ENCODE peak calls at places on chromosome 13, in five cellular contexts. M is hippocampal formation, V is HS-5, D is iris pigment epithelial cell, C is SK-MEL-5. B is an unnamed sample.

GRCh38 chr13:97975280-97975850 is 21.9 kb downstream of the IPO5 start:
- DNase-seq in M (no peak), V (no peak), D (no peak), C (peak), B (no peak)

GRCh38 chr13:40910324-40911050 is 108.6 kb downstream of the ELF1 start:
- DNase-seq in M (no peak), V (no peak), D (peak), C (peak), B (no peak)

GRCh38 chr13:23427342-23428182 is 5.9 kb downstream of the SACS start:
- DNase-seq in M (no peak), V (peak), D (peak), C (no peak), B (no peak)

GRCh38 chr13:42924290-42924803 is 67.7 kb downstream of the EPSTI1 start:
- DNase-seq in M (no peak), V (no peak), D (no peak), C (no peak), B (no peak)

GRCh38 chr13:21478881-21479808 is 20.0 kb upstream of the ZDHHC20 start:
- DNase-seq in M (peak), V (peak), D (peak), C (peak), B (peak)

GRCh38 chr13:78193853-78194252 is 275.2 kb upstream of the EDNRB start:
- DNase-seq in M (no peak), V (no peak), D (no peak), C (no peak), B (no peak)

GRCh38 chr13:50359779-50360178 is 344.5 kb downstream of the KCNRG start:
- DNase-seq in M (no peak), V (no peak), D (no peak), C (no peak), B (no peak)

GRCh38 chr13:75876371-75877050 is 240.4 kb downstream of the LMO7 start:
- DNase-seq in M (peak), V (no peak), D (peak), C (peak), B (peak)

GRCh38 chr13:113464476-113464875 is 11.2 kb upstream of the ADPRHL1 start:
- DNase-seq in M (no peak), V (no peak), D (no peak), C (no peak), B (no peak)

GRCh38 chr13:88436974-88437373 is 765.8 kb downstream of the SLITRK5 start:
- DNase-seq in M (no peak), V (no peak), D (no peak), C (no peak), B (no peak)

GRCh38 chr13:85969331-85969730 is 170.1 kb upstream of the SLITRK6 start:
- DNase-seq in M (no peak), V (no peak), D (no peak), C (no peak), B (no peak)

GRCh38 chr13:55948175-55948574 is 1192.5 kb upstream of the PRR20A start:
- DNase-seq in M (no peak), V (no peak), D (no peak), C (no peak), B (no peak)

GRCh38 chr13:99980201-99981114 is 1.1 kb upstream of the ZIC2 start:
- DNase-seq in M (peak), V (no peak), D (peak), C (peak), B (no peak)

GRCh38 chr13:90696254-90696653 is 651.2 kb upstream of the MIR17HG start:
- DNase-seq in M (no peak), V (no peak), D (peak), C (no peak), B (no peak)

GRCh38 chr13:25406377-25406776 is 34.6 kb downstream of the ATP8A2 start:
- DNase-seq in M (no peak), V (no peak), D (no peak), C (peak), B (no peak)

GRCh38 chr13:102487330-102487729 is 85.5 kb upstream of the FGF14 start:
- DNase-seq in M (no peak), V (no peak), D (no peak), C (no peak), B (no peak)

GRCh38 chr13:110989331-110989730 is 74.5 kb upstream of the ANKRD10 start:
- DNase-seq in M (no peak), V (no peak), D (peak), C (no peak), B (no peak)

GRCh38 chr13:23828866-23829265 is 60.3 kb downstream of the MIPEP start:
- DNase-seq in M (no peak), V (no peak), D (peak), C (no peak), B (no peak)

GRCh38 chr13:36475468-36475867 is 43.2 kb downstream of the CCNA1 start:
- DNase-seq in M (no peak), V (no peak), D (peak), C (peak), B (no peak)